ENCODE peak calls at places on chromosomes 2 and 18, in four cellular contexts. One of them, this sample, is unnamed.

GRCh38 chr2:213266421-213266820 is 17.8 kb upstream of the SPAG16 start:
- DNase-seq in fibroblast of mammary gland: no peak
- DNase-seq in NCI-H748 treated with DMSO at 0.1 percent for 48 hours: no peak
- DNase-seq in occipital lobe: no peak
- DNase-seq in this sample: no peak

GRCh38 chr2:946073-947005 is 4.3 kb upstream of the SNTG2 start:
- DNase-seq in fibroblast of mammary gland: no peak
- DNase-seq in NCI-H748 treated with DMSO at 0.1 percent for 48 hours: no peak
- DNase-seq in occipital lobe: no peak
- DNase-seq in this sample: no peak

GRCh38 chr2:195711478-195711877 is 54.5 kb downstream of the SLC39A10 start:
- DNase-seq in fibroblast of mammary gland: no peak
- DNase-seq in NCI-H748 treated with DMSO at 0.1 percent for 48 hours: no peak
- DNase-seq in occipital lobe: no peak
- DNase-seq in this sample: no peak

GRCh38 chr18:74963820-74964446 is 245.0 kb downstream of the PTGR3 start:
- DNase-seq in fibroblast of mammary gland: peak; percentile 68
- DNase-seq in NCI-H748 treated with DMSO at 0.1 percent for 48 hours: peak; percentile 89
- DNase-seq in occipital lobe: no peak
- DNase-seq in this sample: peak; percentile 56

GRCh38 chr2:66846887-66847286 is 412.0 kb downstream of the MEIS1 start:
- DNase-seq in fibroblast of mammary gland: no peak
- DNase-seq in NCI-H748 treated with DMSO at 0.1 percent for 48 hours: no peak
- DNase-seq in occipital lobe: no peak
- DNase-seq in this sample: no peak

GRCh38 chr2:99708231-99708630 is 218.4 kb upstream of the REV1 start:
- DNase-seq in fibroblast of mammary gland: no peak
- DNase-seq in NCI-H748 treated with DMSO at 0.1 percent for 48 hours: no peak
- DNase-seq in occipital lobe: no peak
- DNase-seq in this sample: no peak

GRCh38 chr18:50401888-50402287 is 27.0 kb downstream of the SKA1 start:
- DNase-seq in fibroblast of mammary gland: peak; percentile 47
- DNase-seq in NCI-H748 treated with DMSO at 0.1 percent for 48 hours: peak; percentile 29
- DNase-seq in occipital lobe: no peak
- DNase-seq in this sample: peak; percentile 7

GRCh38 chr2:64770781-64771334 is 117.1 kb upstream of the SERTAD2 start:
- DNase-seq in fibroblast of mammary gland: peak; percentile 99
- DNase-seq in NCI-H748 treated with DMSO at 0.1 percent for 48 hours: no peak
- DNase-seq in occipital lobe: peak; percentile 27
- DNase-seq in this sample: peak; percentile 97

GRCh38 chr2:148252646-148253045 is 231.8 kb downstream of the MBD5 start:
- DNase-seq in fibroblast of mammary gland: no peak
- DNase-seq in NCI-H748 treated with DMSO at 0.1 percent for 48 hours: no peak
- DNase-seq in occipital lobe: no peak
- DNase-seq in this sample: no peak

GRCh38 chr2:1306687-1307516 is 106.4 kb upstream of the TPO start:
- DNase-seq in fibroblast of mammary gland: no peak
- DNase-seq in NCI-H748 treated with DMSO at 0.1 percent for 48 hours: no peak
- DNase-seq in occipital lobe: no peak
- DNase-seq in this sample: no peak

GRCh38 chr2:3257842-3258241 is 119.8 kb downstream of the EIPR1 start:
- DNase-seq in fibroblast of mammary gland: no peak
- DNase-seq in NCI-H748 treated with DMSO at 0.1 percent for 48 hours: no peak
- DNase-seq in occipital lobe: no peak
- DNase-seq in this sample: no peak

GRCh38 chr2:233047206-233047605 is 12.9 kb upstream of the INPP5D start:
- DNase-seq in fibroblast of mammary gland: no peak
- DNase-seq in NCI-H748 treated with DMSO at 0.1 percent for 48 hours: no peak
- DNase-seq in occipital lobe: no peak
- DNase-seq in this sample: no peak

This sample was measured in IMR-90.